ENCODE peak calls at places on chromosomes 4 and X, in seven cellular contexts. V is right atrium auricular region, I is adrenal gland, M is K562, D is thoracic aorta, R is PC-3, L is A549. T is an unnamed sample.
A peak's percentile ranks its signal among the peaks of the same experiment; 100 is the strongest.

GRCh38 chrX:15468036-15468435 is 25.1 kb downstream of the PIR start:
- DNase-seq in V (peak; percentile 64), I (no peak), M (peak; percentile 38), D (peak; percentile 15), R (peak; percentile 64), L (no peak), T (peak; percentile 45)

GRCh38 chrX:55488559-55489314 is 911 bp downstream of the USP51 start:
- DNase-seq in V (peak; percentile 75), I (peak; percentile 79), M (peak; percentile 56), D (no peak), R (peak; percentile 31), L (peak; percentile 25), T (no peak)

GRCh38 chrX:15564981-15565579 is 35.7 kb downstream of the ACE2 start:
- DNase-seq in V (peak; percentile 80), I (peak; percentile 76), M (peak; percentile 78), D (no peak), R (peak; percentile 87), L (peak; percentile 13), T (peak; percentile 53)

GRCh38 chrX:25523574-25523973 is 507.8 kb upstream of the ARX start:
- DNase-seq in V (no peak), I (peak; percentile 44), M (peak; percentile 2), D (no peak), R (peak; percentile 23), L (peak; percentile 10), T (no peak)

GRCh38 chrX:113429011-113429410 is 588.4 kb upstream of the AMOT start:
- DNase-seq in V (no peak), I (no peak), M (no peak), D (no peak), R (no peak), L (no peak), T (no peak)

GRCh38 chr4:158513246-158513645 is 8.4 kb upstream of the RXFP1 start:
- DNase-seq in V (no peak), I (no peak), M (no peak), D (no peak), R (no peak), L (no peak), T (no peak)

GRCh38 chrX:107429090-107429489 is 20.4 kb upstream of the FRMPD3 start:
- DNase-seq in V (no peak), I (peak; percentile 33), M (peak; percentile 49), D (no peak), R (peak; percentile 37), L (no peak), T (no peak)

GRCh38 chr4:183926950-183927349 is 21.8 kb downstream of the STOX2 start:
- DNase-seq in V (no peak), I (no peak), M (no peak), D (no peak), R (no peak), L (no peak), T (no peak)

DNA sequence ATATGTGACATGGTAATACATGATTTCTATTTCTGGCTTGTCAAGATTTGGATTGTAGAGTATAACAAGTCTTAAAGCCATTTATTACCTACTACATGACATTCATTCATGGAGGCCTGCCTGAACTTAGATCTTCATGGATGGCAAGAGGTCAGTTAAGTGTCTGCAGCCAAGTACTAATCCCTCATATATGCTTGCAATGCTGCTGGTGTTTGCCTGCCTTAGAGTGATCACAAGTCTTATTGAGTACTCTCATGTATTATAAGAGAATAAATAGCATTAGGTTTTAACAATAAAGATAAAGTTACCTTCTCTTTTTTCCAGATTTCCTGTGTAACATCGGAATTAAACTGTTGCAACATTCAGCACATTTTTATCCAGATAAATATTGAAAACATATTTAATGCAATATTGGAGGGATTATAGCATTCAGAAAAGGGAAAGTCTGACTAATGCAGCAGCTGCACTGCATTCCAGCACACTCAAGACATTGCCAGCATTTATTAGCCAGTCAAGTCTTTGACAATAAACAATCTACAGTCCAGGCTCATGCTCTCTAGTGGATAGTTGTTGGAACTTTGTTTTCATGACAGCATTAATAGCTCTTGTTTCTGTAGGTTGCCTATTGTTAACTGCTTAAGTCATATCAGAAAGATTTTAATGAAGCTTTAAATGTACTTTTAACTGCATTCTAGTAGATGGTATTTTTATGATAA is 737.1 kb downstream of the FAT4 start:
- DNase-seq in V (no peak), I (no peak), M (no peak), D (no peak), R (peak; percentile 20), L (no peak), T (peak; percentile 32)
- TF ChIP-seq CTCF in V (peak; percentile 24), I (no peak), M (no peak), D (no peak), R (no peak), L (no peak), T (peak; percentile 27)

GRCh38 chr4:185738038-185738552 is 73.9 kb downstream of the SORBS2 start:
- DNase-seq in V (no peak), I (peak; percentile 55), M (no peak), D (no peak), R (no peak), L (no peak), T (no peak)

GRCh38 chr4:185734214-185734613 is 77.8 kb downstream of the SORBS2 start:
- DNase-seq in V (no peak), I (no peak), M (no peak), D (no peak), R (no peak), L (no peak), T (no peak)

GRCh38 chr4:185735887-185736286 is 76.1 kb downstream of the SORBS2 start:
- DNase-seq in V (no peak), I (no peak), M (no peak), D (no peak), R (no peak), L (no peak), T (no peak)

GRCh38 chr4:185737489-185738037 is 74.4 kb downstream of the SORBS2 start:
- DNase-seq in V (no peak), I (no peak), M (no peak), D (no peak), R (no peak), L (no peak), T (no peak)

GRCh38 chr4:185734930-185735329 is 77.1 kb downstream of the SORBS2 start:
- DNase-seq in V (no peak), I (no peak), M (no peak), D (no peak), R (no peak), L (no peak), T (no peak)
- H3K4me1 ChIP-seq in V (no peaks in the 10 kb centered on the region), I (peaks cover 34% of the 10 kb centered on the region), M (no peaks in the 10 kb centered on the region), D (peaks cover 43% of the 10 kb centered on the region), R (no peaks in the 10 kb centered on the region), L (no peaks in the 10 kb centered on the region), T (no peaks in the 10 kb centered on the region)

GRCh38 chrX:16843208-16843909 is 26.8 kb downstream of the RBBP7 start:
- DNase-seq in V (no peak), I (no peak), M (no peak), D (no peak), R (no peak), L (no peak), T (no peak)
- H3K27ac ChIP-seq in V (no peak overlapping the region), I (peak overlapping the region; percentile 16), M (peak overlapping the region; percentile 22), D (no peak overlapping the region), R (no peak overlapping the region), L (no peak overlapping the region), T (no peak overlapping the region)

DNA sequence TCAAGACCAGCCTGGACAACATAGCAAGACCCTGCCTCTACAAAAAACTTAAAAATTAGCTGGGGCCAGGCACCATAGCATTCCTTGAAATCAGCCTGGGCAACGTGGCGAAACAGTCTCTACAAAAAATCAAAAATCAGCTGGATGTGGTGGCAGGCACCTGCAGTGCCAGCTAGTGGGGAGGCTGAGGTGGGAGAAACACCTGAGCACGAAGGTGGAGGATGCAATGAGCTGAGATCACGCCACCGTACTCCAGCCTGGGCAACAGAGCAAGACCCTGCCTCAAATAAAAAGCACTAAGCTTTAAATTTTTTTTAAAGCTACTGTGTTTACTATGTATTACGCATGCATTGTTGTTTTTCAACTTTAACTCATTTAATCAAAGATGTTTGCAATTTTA is 3.2 kb downstream of the RPL9 start:
- DNase-seq in V (no peak), I (no peak), M (no peak), D (no peak), R (no peak), L (no peak), T (no peak)
- TF ChIP-seq CTCF in V (no peak), I (no peak), M (no peak), D (no peak), R (no peak), L (no peak), T (no peak)

T was measured in foreskin keratinocyte.